ENCODE peak calls at places on chromosomes 4 and X, in ten cellular contexts. M is ELR; S is NCI-H1930; E is WERI-Rb-1; Q is stimulated activated CD4-positive, alpha-beta T cell treated with anti-CD3 and anti-CD28 coated beads, Interleukin-12 subunit alpha, Interleukin-12 subunit beta, amount 100 ng/mL, for 24 hours; T is retina; Y is naive thymus-derived CD8-positive, alpha-beta T cell; P is A549; I is EL; V is psoas muscle. O is an unnamed sample.

GRCh38 chrX:323721-324628 is 5.4 kb upstream of the GTPBP6 start:
- DNase-seq in Q (no peak), M (peak; percentile 27), P (peak; percentile 93), S (no peak), I (no peak), T (peak; percentile 71), E (peak; percentile 91), V (peak; percentile 27), Y (peak; percentile 48), O (peak; percentile 68)

GRCh38 chrX:477441-478012 is 90.8 kb upstream of the PPP2R3B start:
- DNase-seq in M (no peak), T (no peak), V (no peak), Q (no peak), P (no peak), S (no peak), E (no peak), I (no peak), Y (no peak), O (no peak)

GRCh38 chr4:152316969-152317368 is 218.9 kb downstream of the FBXW7 start:
- DNase-seq in P (no peak), V (no peak), I (no peak), M (no peak), S (no peak), T (no peak), Q (no peak), E (no peak), Y (no peak), O (no peak)

GRCh38 chr4:27791640-27792039 is 931.0 kb downstream of the STIM2 start:
- DNase-seq in Y (no peak), T (no peak), I (peak; percentile 92), M (peak; percentile 83), S (no peak), V (no peak), E (no peak), Q (no peak), P (no peak), O (no peak)

GRCh38 chr4:48340276-48340904 is 939 bp upstream of the SLAIN2 start:
- DNase-seq in Q (no peak), I (peak; percentile 78), V (no peak), S (no peak), M (peak; percentile 82), T (no peak), Y (peak; percentile 18), P (no peak), E (no peak), O (peak; percentile 9)

GRCh38 chrX:109826954-109827708 is 94.1 kb upstream of the ACSL4 start:
- DNase-seq in I (peak; percentile 85), S (no peak), V (no peak), M (peak; percentile 84), Y (no peak), P (peak; percentile 50), T (no peak), Q (no peak), E (no peak), O (no peak)

GRCh38 chr4:31298737-31299136 is 578.6 kb downstream of the PCDH7 start:
- DNase-seq in S (no peak), I (no peak), P (no peak), T (no peak), Y (no peak), V (no peak), E (no peak), M (no peak), Q (no peak), O (no peak)

GRCh38 chrX:24494544-24495113 is 29.5 kb downstream of the PDK3 start:
- DNase-seq in P (peak; percentile 74), E (no peak), Y (no peak), M (peak; percentile 62), V (no peak), Q (no peak), T (no peak), I (peak; percentile 59), S (no peak), O (no peak)

GRCh38 chrX:103608305-103608963 is 671 bp downstream of the TCEAL3 start:
- DNase-seq in Q (no peak), I (no peak), T (no peak), P (no peak), M (peak; percentile 24), V (peak; percentile 21), Y (no peak), S (no peak), E (no peak), O (no peak)

GRCh38 chr4:177511611-177512010 is 69.4 kb upstream of the AGA start:
- DNase-seq in I (no peak), E (no peak), Y (no peak), P (no peak), V (no peak), M (no peak), T (no peak), Q (no peak), S (no peak), O (no peak)

GRCh38 chrX:69133561-69134542 is 31.4 kb downstream of the PJA1 start:
- DNase-seq in V (no peak), S (no peak), T (peak; percentile 60), Y (no peak), E (peak; percentile 70), M (peak; percentile 78), P (peak; percentile 78), I (peak; percentile 67), Q (no peak), O (no peak)

GRCh38 chrX:53000447-53001208 is 42.3 kb upstream of the FAM156A start:
- DNase-seq in S (no peak), Y (peak; percentile 17), I (no peak), M (no peak), Q (no peak), E (no peak), V (no peak), T (peak; percentile 39), P (no peak), O (no peak)

GRCh38 chr4:123244233-123244632 is 152.4 kb upstream of the SPRY1 start:
- DNase-seq in T (no peak), E (no peak), I (peak; percentile 20), M (peak; percentile 12), P (peak; percentile 3), Y (no peak), S (no peak), V (peak; percentile 27), Q (no peak), O (no peak)

GRCh38 chr4:131207589-131207988 is 1941.5 kb upstream of the PCDH10 start:
- DNase-seq in V (no peak), I (no peak), Y (no peak), M (no peak), E (no peak), P (no peak), T (no peak), Q (no peak), S (no peak), O (no peak)

GRCh38 chrX:1500701-1501624 is 36.0 kb downstream of the P2RY8 start:
- DNase-seq in I (no peak), Y (peak; percentile 19), S (no peak), M (peak; percentile 8), E (no peak), Q (no peak), P (no peak), V (no peak), T (no peak), O (peak; percentile 60)

GRCh38 chrX:70444326-70445196 is at the start of gene DLG3:
- DNase-seq in M (peak; percentile 63), T (peak; percentile 77), S (no peak), I (peak; percentile 48), Q (no peak), V (no peak), E (peak; percentile 29), P (peak; percentile 33), Y (no peak), O (no peak)

GRCh38 chr4:11623726-11624037 is 195.0 kb upstream of the HS3ST1 start:
- DNase-seq in Q (no peak), S (no peak), P (peak; percentile 55), E (peak; percentile 31), T (no peak), I (no peak), M (no peak), V (no peak), Y (no peak), O (no peak)

GRCh38 chr4:113869743-113870375 is 108.3 kb upstream of the CAMK2D start:
- DNase-seq in Y (no peak), V (no peak), M (peak; percentile 58), Q (peak; percentile 41), T (no peak), I (peak; percentile 29), E (no peak), P (no peak), S (no peak), O (no peak)

GRCh38 chrX:119398974-119399771 is at the start of gene SLC25A43:
- DNase-seq in Q (peak; percentile 8), E (no peak), S (no peak), T (peak; percentile 56), Y (peak; percentile 18), V (peak; percentile 51), I (peak; percentile 42), P (peak; percentile 44), M (peak; percentile 44), O (no peak)

GRCh38 chr4:87005369-87005689 is 70.5 kb downstream of the AFF1 start:
- DNase-seq in M (peak; percentile 8), I (no peak), Y (no peak), E (no peak), Q (no peak), P (no peak), T (no peak), S (no peak), V (no peak), O (no peak)

GRCh38 chrX:72738396-72738795 is 24.3 kb upstream of the PHKA1 start:
- DNase-seq in V (no peak), M (no peak), Q (no peak), I (no peak), Y (no peak), P (no peak), T (no peak), E (no peak), S (no peak), O (no peak)

GRCh38 chrX:49761481-49761880 is 65.7 kb upstream of the PAGE1 start:
- DNase-seq in V (no peak), M (peak; percentile 20), T (peak; percentile 2), I (peak; percentile 0), Y (no peak), S (peak; percentile 2), Q (no peak), E (no peak), P (peak; percentile 11), O (peak; percentile 3)

GRCh38 chr4:171714791-171715454 is 98.3 kb upstream of the GALNTL6 start:
- DNase-seq in E (no peak), S (no peak), P (no peak), Y (no peak), I (no peak), V (no peak), Q (no peak), M (no peak), T (no peak), O (no peak)

GRCh38 chrX:130196453-130196852 is 24.7 kb downstream of the RAB33A start:
- DNase-seq in V (no peak), P (no peak), Q (no peak), E (no peak), M (no peak), Y (no peak), I (no peak), S (no peak), T (no peak), O (no peak)

GRCh38 chr4:140186651-140187315 is 32.8 kb upstream of the MAML3 start:
- DNase-seq in V (no peak), T (no peak), I (peak; percentile 62), Y (no peak), Q (no peak), M (peak; percentile 77), S (no peak), E (no peak), P (peak; percentile 18), O (no peak)

GRCh38 chrX:63743596-63743995 is 41.4 kb downstream of the ARHGEF9 start:
- DNase-seq in T (no peak), I (no peak), V (no peak), S (no peak), E (no peak), Y (no peak), Q (no peak), M (no peak), P (no peak), O (no peak)

GRCh38 chr4:127188847-127189246 is 443.9 kb upstream of the INTU start:
- DNase-seq in S (peak; percentile 1), Q (no peak), E (peak; percentile 18), T (no peak), V (no peak), P (peak; percentile 1), Y (no peak), I (peak; percentile 4), M (peak; percentile 4), O (no peak)

GRCh38 chr4:67713531-67714247 is 12.7 kb upstream of the UBA6 start:
- DNase-seq in S (no peak), P (peak; percentile 45), E (no peak), Q (no peak), I (peak; percentile 68), M (peak; percentile 74), V (no peak), T (no peak), Y (no peak), O (no peak)